ENCODE peak calls at places on chromosomes 5 and 9, in four cellular contexts. N, T, P and D are unnamed samples.

GRCh38 chr9:34991833-34992375 is 2.4 kb downstream of the DNAJB5 start:
- DNase-seq in N (peak), T (no peak), P (peak), D (no peak)

GRCh38 chr9:72351538-72352453 is 13.2 kb downstream of the ZFAND5 start:
- DNase-seq in N (no peak), P (peak), T (no peak), D (no peak)

GRCh38 chr9:134706522-134706921 is 64.9 kb downstream of the COL5A1 start:
- DNase-seq in P (peak), T (no peak), N (no peak), D (no peak)

GRCh38 chr5:141419074-141419880 is 1.6 kb upstream of the PCDHGA11 start:
- DNase-seq in P (no peak), T (no peak), N (no peak), D (no peak)

GRCh38 chr5:36502608-36503007 is 103.8 kb upstream of the SLC1A3 start:
- DNase-seq in P (peak), T (peak), N (no peak), D (peak)

GRCh38 chr5:138274189-138274853 is at the start of gene GFRA3:
- DNase-seq in N (no peak), T (no peak), P (no peak), D (no peak)

GRCh38 chr5:160198148-160198545 is 31.2 kb upstream of the FABP6 start:
- DNase-seq in T (no peak), P (no peak), N (no peak), D (no peak)

GRCh38 chr5:80503641-80504040 is 15.7 kb downstream of the FAM151B start:
- DNase-seq in N (no peak), T (no peak), P (no peak), D (no peak)

GRCh38 chr5:40842351-40842750 is 1.2 kb downstream of the CARD6 start:
- DNase-seq in P (peak), T (peak), N (no peak), D (no peak)

GRCh38 chr9:7983361-7983974 is 183.9 kb upstream of the DMAC1 start:
- DNase-seq in P (no peak), T (no peak), N (no peak), D (no peak)

GRCh38 chr5:91277840-91278239 is 105.3 kb downstream of the ARRDC3 start:
- DNase-seq in P (no peak), N (no peak), T (no peak), D (no peak)

GRCh38 chr5:93674138-93674537 is 67.3 kb downstream of the POU5F2 start:
- DNase-seq in T (no peak), N (no peak), P (no peak), D (no peak)

GRCh38 chr5:107672212-107673105 is 1.7 kb upstream of the EFNA5 start:
- DNase-seq in N (peak), T (peak), P (peak), D (peak)

GRCh38 chr5:100623719-100624118 is 88.5 kb downstream of the FAM174A start:
- DNase-seq in T (no peak), N (no peak), P (peak), D (no peak)

DNA sequence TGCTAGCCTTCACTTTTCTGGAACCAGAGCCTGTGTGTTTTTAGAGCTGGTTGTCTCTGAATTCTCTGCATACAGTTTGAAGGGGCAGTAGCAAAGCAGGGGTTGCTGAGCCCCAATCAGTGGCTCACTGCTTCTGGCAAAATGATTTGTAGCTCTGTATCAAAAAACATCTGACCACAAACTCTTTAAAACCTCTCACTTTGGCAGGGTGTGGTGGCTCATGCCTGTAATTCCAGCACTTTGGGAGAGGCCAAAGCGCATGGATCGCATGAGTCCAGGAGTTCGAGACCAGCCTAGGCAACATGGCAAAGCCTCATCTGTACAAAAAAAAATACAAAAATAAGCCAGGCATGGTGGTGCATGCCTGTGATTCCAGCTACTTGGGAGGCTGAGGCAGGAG is 28.3 kb upstream of the APC start:
- DNase-seq in T (no peak), P (no peak), N (no peak), D (no peak)
- H3K4me3 ChIP-seq in T (peak), P (no peak), N (peak), D (no peak)

GRCh38 chr5:173573126-173573960 is 43.1 kb downstream of the BOD1 start:
- DNase-seq in N (peak), P (peak), T (no peak), D (no peak)
- TF ChIP-seq CTCF in N (peak), P (peak), T (peak), D (peak)

GRCh38 chr5:124652892-124653441 is 93.5 kb downstream of the ZNF608 start:
- DNase-seq in P (no peak), T (no peak), N (no peak), D (no peak)

GRCh38 chr5:124655943-124656459 is 90.4 kb downstream of the ZNF608 start:
- DNase-seq in P (peak), N (no peak), T (peak), D (no peak)

GRCh38 chr5:124652514-124652819 is 94.0 kb downstream of the ZNF608 start:
- DNase-seq in P (no peak), T (no peak), N (no peak), D (no peak)

GRCh38 chr5:124654418-124654817 is 92.0 kb downstream of the ZNF608 start:
- DNase-seq in T (no peak), P (no peak), N (no peak), D (no peak)

GRCh38 chr5:124655211-124655880 is 91.1 kb downstream of the ZNF608 start:
- DNase-seq in P (peak), N (no peak), T (no peak), D (no peak)
- H3K4me3 ChIP-seq in P (peak), N (peak), T (no peak), D (no peak)

GRCh38 chr5:165497707-165498106 is 1992.3 kb downstream of the MAT2B start:
- DNase-seq in N (no peak), T (no peak), P (peak), D (no peak)
- TF ChIP-seq CTCF in N (peak), T (peak), P (no peak), D (no peak)

GRCh38 chr5:172175263-172175719 is 12.7 kb downstream of the STK10 start:
- DNase-seq in N (peak), P (no peak), T (no peak), D (no peak)

GRCh38 chr5:172173771-172174170 is 14.3 kb downstream of the STK10 start:
- DNase-seq in T (no peak), N (no peak), P (peak), D (peak)

GRCh38 chr5:172179032-172179989 is 8.7 kb downstream of the STK10 start:
- DNase-seq in T (no peak), P (peak), N (no peak), D (no peak)

GRCh38 chr5:172178301-172179031 is 9.6 kb downstream of the STK10 start:
- DNase-seq in T (no peak), N (no peak), P (no peak), D (no peak)

DNA sequence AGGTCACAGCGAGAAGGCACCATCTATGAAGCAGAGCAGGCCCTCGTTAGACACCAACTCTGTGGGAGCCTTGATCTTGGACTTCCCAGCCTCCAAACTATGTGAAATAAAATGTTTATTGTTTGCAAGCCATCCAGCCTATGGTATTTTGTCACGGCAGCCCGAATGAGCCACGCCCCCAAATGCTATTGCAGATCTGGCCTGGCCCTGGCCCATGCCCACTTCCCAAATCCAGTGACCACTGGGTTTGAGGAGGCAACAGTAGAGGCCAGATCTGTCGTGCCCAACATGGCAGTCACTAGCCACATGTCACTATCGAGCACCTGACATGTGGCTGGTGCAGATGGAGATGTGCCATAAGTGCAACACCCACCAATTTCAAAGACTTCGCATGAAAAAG is 10.8 kb downstream of the STK10 start:
- DNase-seq in T (no peak), P (no peak), N (no peak), D (no peak)
- H3K4me3 ChIP-seq in T (no peak), P (no peak), N (no peak), D (no peak)

GRCh38 chr9:101235105-101235866 is 149.5 kb downstream of the BAAT start:
- DNase-seq in T (no peak), P (peak), N (no peak), D (no peak)
- TF ChIP-seq CTCF in T (peak), P (no peak), N (peak), D (no peak)